ENCODE peak calls at places on chromosomes 5 and 9, in seven cellular contexts. O is activated CD8-positive, alpha-beta memory T cell treated with anti-CD3 and anti-CD28 coated beads, Interleukin-2, amount 10 ng/mL, durations not matched to agents 7 days and 5 days; A is iPS-NIHi11; M is NCI-H2029 treated with DMSO at 0.1 percent for 48 hours; T is NCI-H1436; R is tibial artery; J is fibroblast of lung. X is an unnamed sample.

GRCh38 chr9:126915281-126915816 is 767 bp downstream of the RALGPS1 start:
- DNase-seq in O (no peak), T (peak), R (peak), M (no peak), J (no peak), A (peak), X (no peak)

GRCh38 chr5:80083115-80083890 is 48.2 kb downstream of the THBS4 start:
- DNase-seq in M (peak), A (peak), R (no peak), O (peak), J (peak), T (peak), X (no peak)

GRCh38 chr9:119216891-119217290 is 152.3 kb downstream of the BRINP1 start:
- DNase-seq in R (no peak), M (no peak), J (no peak), O (no peak), T (no peak), A (no peak), X (no peak)

GRCh38 chr5:176550275-176550831 is 1.2 kb downstream of the CDHR2 start:
- DNase-seq in T (no peak), R (no peak), O (no peak), M (no peak), J (no peak), A (no peak), X (no peak)

GRCh38 chr5:152942633-152943336 is 537.7 kb upstream of the NMUR2 start:
- DNase-seq in T (no peak), O (no peak), A (no peak), J (no peak), R (no peak), M (no peak), X (no peak)

GRCh38 chr9:100082786-100083185 is 16.0 kb downstream of the ERP44 start:
- DNase-seq in J (peak), A (no peak), R (no peak), T (no peak), M (no peak), O (no peak), X (no peak)

GRCh38 chr9:33524431-33524947 is 438 bp downstream of the ANKRD18B start:
- DNase-seq in M (no peak), T (no peak), R (no peak), J (no peak), O (peak), A (peak), X (no peak)

GRCh38 chr5:170681013-170681433 is 102.5 kb upstream of the GABRP start:
- DNase-seq in O (peak), T (no peak), J (peak), R (no peak), M (no peak), A (peak), X (peak)

GRCh38 chr5:58188287-58188651 is 271.6 kb downstream of the PLK2 start:
- DNase-seq in A (peak), T (no peak), J (peak), O (no peak), R (no peak), M (no peak), X (no peak)

GRCh38 chr5:138632900-138633489 is 57.8 kb upstream of the HSPA9 start:
- DNase-seq in T (no peak), R (peak), A (peak), M (no peak), O (no peak), J (peak), X (peak)

GRCh38 chr5:123813937-123814624 is 302.1 kb downstream of the CSNK1G3 start:
- DNase-seq in T (peak), J (peak), O (no peak), R (no peak), A (no peak), M (peak), X (no peak)

GRCh38 chr5:172150514-172151425 is 37.3 kb downstream of the STK10 start:
- DNase-seq in O (peak), A (no peak), T (no peak), R (peak), J (no peak), M (no peak), X (no peak)

GRCh38 chr9:7879551-7880245 is 80.1 kb upstream of the DMAC1 start:
- DNase-seq in A (peak), T (no peak), R (no peak), M (no peak), J (no peak), O (peak), X (no peak)

GRCh38 chr9:20315672-20316071 is 306.6 kb downstream of the MLLT3 start:
- DNase-seq in M (no peak), A (no peak), O (no peak), J (peak), R (no peak), T (no peak), X (no peak)

GRCh38 chr9:33458444-33458843 is 11.1 kb upstream of the AQP3 start:
- DNase-seq in M (no peak), J (no peak), R (no peak), T (no peak), A (no peak), O (peak), X (no peak)

GRCh38 chr9:135978650-135979461 is 17.7 kb upstream of the UBAC1 start:
- DNase-seq in J (no peak), O (peak), T (no peak), R (no peak), M (no peak), A (no peak), X (no peak)

GRCh38 chr5:38532165-38532669 is 24.2 kb downstream of the LIFR start:
- DNase-seq in A (peak), O (no peak), R (no peak), M (no peak), J (no peak), T (no peak), X (no peak)

GRCh38 chr9:135394131-135394530 is 85.5 kb upstream of the PPP1R26 start:
- DNase-seq in T (no peak), O (no peak), A (no peak), R (no peak), M (no peak), J (no peak), X (no peak)

GRCh38 chr9:4547016-4547415 is 56.7 kb downstream of the SLC1A1 start:
- DNase-seq in T (no peak), O (no peak), R (no peak), M (no peak), J (peak), A (no peak), X (no peak)

GRCh38 chr9:136666364-136667216 is 3.9 kb downstream of the EGFL7 start:
- DNase-seq in O (no peak), J (no peak), M (no peak), T (no peak), R (no peak), A (no peak), X (no peak)

GRCh38 chr5:131532016-131532640 is 102.9 kb downstream of the RAPGEF6 start:
- DNase-seq in J (no peak), R (no peak), M (peak), O (no peak), T (no peak), A (no peak), X (no peak)

GRCh38 chr5:157563373-157564148 is 12.0 kb downstream of the ADAM19 start:
- DNase-seq in T (no peak), M (no peak), A (no peak), J (peak), R (peak), O (no peak), X (no peak)

GRCh38 chr9:33426843-33427293 is 20.5 kb downstream of the AQP3 start:
- DNase-seq in R (no peak), T (no peak), O (no peak), M (no peak), A (no peak), J (no peak), X (no peak)

GRCh38 chr5:43044181-43044914 is 4.2 kb upstream of the ANXA2R start:
- DNase-seq in O (no peak), R (no peak), M (no peak), J (peak), A (peak), T (no peak), X (no peak)

GRCh38 chr5:178304761-178305645 is 72.4 kb upstream of the PHYKPL start:
- DNase-seq in R (peak), T (no peak), J (no peak), M (no peak), A (no peak), O (no peak), X (no peak)

GRCh38 chr9:20219437-20219836 is 402.9 kb downstream of the MLLT3 start:
- DNase-seq in T (no peak), O (no peak), R (no peak), J (no peak), M (no peak), A (no peak), X (no peak)

GRCh38 chr9:90578116-90578815 is 64.4 kb downstream of the DIRAS2 start:
- DNase-seq in M (no peak), T (no peak), J (no peak), A (no peak), R (no peak), O (no peak), X (no peak)

X was measured in iPS DF 6.9.